ENCODE peak calls at places on chromosomes 3 and 15, in seven cellular contexts. S is neuronal stem cell, Z is IMR-90, V is H9, G is H1, N is trophoblast cell, I is mesenchymal stem cell. J is an unnamed sample.

GRCh38 chr3:197749315-197749600 is 425 bp upstream of the FYTTD1 start:
- DNase-seq in S (no peak), Z (peak; percentile 76), V (peak; percentile 73), G (no peak), N (peak; percentile 43), I (peak; percentile 70), J (peak; percentile 65)

GRCh38 chr3:52494446-52494845 is 692 bp upstream of the STAB1 start:
- DNase-seq in S (no peak), Z (no peak), V (no peak), G (no peak), N (no peak), I (no peak), J (peak; percentile 10)

GRCh38 chr3:89419647-89420141 is 312.3 kb downstream of the EPHA3 start:
- DNase-seq in S (no peak), Z (no peak), V (no peak), G (no peak), N (no peak), I (no peak), J (no peak)

GRCh38 chr3:191775451-191776233 is 314.7 kb downstream of the PYDC2 start:
- DNase-seq in S (no peak), Z (no peak), V (no peak), G (no peak), N (peak; percentile 53), I (peak; percentile 51), J (peak; percentile 62)

GRCh38 chr15:44663410-44664272 is at the start of gene SPG11:
- DNase-seq in S (peak; percentile 95), Z (peak; percentile 97), V (peak; percentile 99), G (peak; percentile 98), N (peak; percentile 99), I (peak; percentile 97), J (peak; percentile 99)

GRCh38 chr3:123147754-123148535 is 53.8 kb upstream of the SEC22A start:
- DNase-seq in S (no peak), Z (no peak), V (no peak), G (no peak), N (no peak), I (no peak), J (no peak)

GRCh38 chr3:11335056-11335608 is 62.9 kb downstream of the ATG7 start:
- DNase-seq in S (peak; percentile 17), Z (peak; percentile 81), V (no peak), G (no peak), N (peak; percentile 37), I (peak; percentile 75), J (peak; percentile 62)

GRCh38 chr3:52860424-52860768 is 25.6 kb upstream of the MUSTN1 start:
- DNase-seq in S (no peak), Z (no peak), V (no peak), G (no peak), N (no peak), I (no peak), J (no peak)

GRCh38 chr15:79943820-79944219 is 27.2 kb downstream of the BCL2A1 start:
- DNase-seq in S (no peak), Z (peak; percentile 92), V (no peak), G (no peak), N (no peak), I (peak; percentile 77), J (no peak)

GRCh38 chr15:76190070-76190564 is 121.2 kb downstream of the ETFA start:
- DNase-seq in S (no peak), Z (no peak), V (no peak), G (no peak), N (no peak), I (no peak), J (no peak)

GRCh38 chr15:76185716-76186115 is 125.6 kb downstream of the ETFA start:
- DNase-seq in S (peak; percentile 33), Z (peak; percentile 75), V (peak; percentile 77), G (peak; percentile 65), N (peak; percentile 57), I (peak; percentile 77), J (peak; percentile 92)

GRCh38 chr15:76184640-76185020 is 124.8 kb downstream of the TMEM266 start:
- DNase-seq in S (no peak), Z (no peak), V (no peak), G (no peak), N (peak; percentile 75), I (no peak), J (no peak)

GRCh38 chr15:76189106-76189505 is 122.2 kb downstream of the ETFA start:
- DNase-seq in S (no peak), Z (no peak), V (no peak), G (no peak), N (no peak), I (no peak), J (no peak)

DNA sequence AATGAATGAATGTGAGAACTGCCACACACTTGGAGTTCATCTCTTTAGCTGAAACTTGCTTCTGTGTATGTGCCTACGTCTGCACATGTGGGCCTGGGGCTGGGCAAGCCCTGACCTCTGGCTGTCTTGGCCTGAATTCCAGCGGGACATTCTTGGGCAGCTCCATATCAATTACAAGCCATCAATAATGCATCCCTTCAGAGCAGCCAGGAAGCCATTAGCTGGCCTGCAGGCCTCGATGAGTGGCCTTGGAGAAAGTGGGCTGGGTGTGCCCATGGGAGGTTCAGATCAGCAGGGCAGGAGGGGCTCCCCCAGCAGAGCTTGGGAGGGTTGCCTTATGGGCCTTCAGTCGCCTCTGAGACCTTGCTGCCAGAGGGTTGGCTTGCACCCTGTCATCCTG is 124.1 kb downstream of the ETFA start:
- DNase-seq in S (no peak), Z (no peak), V (no peak), G (no peak), N (no peak), I (no peak), J (no peak)
- H2BK5ac ChIP-seq in S (peak overlapping the region; percentile 32), Z (no peak overlapping the region), V (no peak overlapping the region), G (no peak overlapping the region), N (no peak overlapping the region), I (no peak overlapping the region), J (no peak overlapping the region)

DNA sequence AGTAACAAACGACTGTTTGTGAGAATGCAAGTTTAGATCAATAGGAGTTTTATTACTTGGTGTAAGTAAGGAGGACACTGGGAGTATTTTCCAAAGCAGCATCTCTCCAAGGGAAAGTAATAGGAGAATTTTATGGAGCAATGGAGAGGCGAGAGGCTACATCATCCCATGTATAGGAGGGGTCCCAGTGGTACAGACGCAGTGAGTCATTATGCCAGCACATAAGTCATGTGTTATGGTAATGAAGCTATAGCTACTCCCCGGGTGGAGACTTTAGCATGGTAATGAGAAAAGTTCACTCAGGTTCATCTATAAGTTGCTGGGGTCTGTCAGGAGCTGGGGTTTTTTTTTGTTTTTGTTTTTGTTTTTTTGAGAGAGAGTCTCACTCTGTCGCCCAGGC is 29.5 kb upstream of the ZNF445 start:
- DNase-seq in S (no peak), Z (no peak), V (no peak), G (no peak), N (peak; percentile 33), I (no peak), J (peak; percentile 13)
- H2BK5ac ChIP-seq in S (no peak overlapping the region), Z (no peak overlapping the region), V (no peak overlapping the region), G (no peak overlapping the region), N (no peak overlapping the region), I (no peak overlapping the region), J (no peak overlapping the region)

DNA sequence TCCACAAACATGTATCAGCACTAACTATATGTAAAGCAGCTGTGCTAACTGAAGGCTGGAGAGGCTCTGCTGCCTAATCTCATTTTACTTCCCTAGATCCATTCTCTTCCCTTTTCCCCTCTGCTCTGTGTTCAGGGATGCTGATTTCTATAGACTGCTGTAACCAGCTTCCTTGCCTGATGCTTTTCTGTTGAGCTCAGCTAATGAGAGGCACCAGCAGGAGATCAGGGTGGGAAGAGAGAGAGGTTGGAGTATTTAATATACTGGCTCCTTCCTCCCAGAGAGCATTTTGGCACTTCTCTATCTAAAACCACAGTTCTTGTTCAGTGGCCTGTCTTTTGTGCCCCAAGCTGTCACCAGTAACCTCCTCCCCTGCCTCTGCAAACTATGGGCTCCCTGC is 69.6 kb downstream of the CADPS start:
- DNase-seq in S (peak; percentile 27), Z (no peak), V (no peak), G (no peak), N (no peak), I (no peak), J (peak; percentile 39)
- H2BK5ac ChIP-seq in S (no peak overlapping the region), Z (no peak overlapping the region), V (no peak overlapping the region), G (no peak overlapping the region), N (no peak overlapping the region), I (no peak overlapping the region), J (no peak overlapping the region)

GRCh38 chr3:131444180-131444579 is 58.6 kb downstream of the MRPL3 start:
- DNase-seq in S (no peak), Z (no peak), V (no peak), G (no peak), N (no peak), I (no peak), J (no peak)
- H2BK5ac ChIP-seq in S (no peak overlapping the region), Z (no peak overlapping the region), V (no peak overlapping the region), G (no peak overlapping the region), N (no peak overlapping the region), I (no peak overlapping the region), J (no peak overlapping the region)

DNA sequence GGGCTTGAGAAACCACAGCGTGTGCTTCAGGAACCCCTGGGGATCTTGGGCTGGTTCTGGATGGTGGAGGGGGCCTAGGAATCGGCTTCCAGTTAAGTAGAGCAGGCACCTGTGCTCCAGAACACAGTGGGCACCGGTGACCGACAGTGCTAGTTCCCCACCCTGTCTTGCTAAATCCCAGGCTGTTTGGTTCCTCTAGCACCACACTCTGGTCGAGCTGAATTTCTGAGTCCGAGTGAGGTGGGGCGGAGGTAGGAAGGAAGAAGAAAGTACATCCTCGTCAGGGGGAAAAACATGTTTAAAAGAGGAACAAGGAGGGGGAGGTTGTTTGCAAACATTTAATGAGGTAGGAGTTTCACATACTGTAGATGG is 29.1 kb downstream of the SLC6A6 start:
- DNase-seq in S (no peak), Z (no peak), V (no peak), G (no peak), N (no peak), I (no peak), J (peak; percentile 58)
- H2BK5ac ChIP-seq in S (no peak overlapping the region), Z (peak overlapping the region; percentile 70), V (no peak overlapping the region), G (no peak overlapping the region), N (peak overlapping the region; percentile 70), I (no peak overlapping the region), J (no peak overlapping the region)

GRCh38 chr15:29528276-29528675 is 258.7 kb upstream of the NSMCE3 start:
- DNase-seq in S (no peak), Z (no peak), V (no peak), G (no peak), N (no peak), I (no peak), J (no peak)
- H2BK5ac ChIP-seq in S (no peak overlapping the region), Z (no peak overlapping the region), V (no peak overlapping the region), G (no peak overlapping the region), N (no peak overlapping the region), I (no peak overlapping the region), J (no peak overlapping the region)

GRCh38 chr3:141115752-141116541 is 64.8 kb downstream of the SPSB4 start:
- DNase-seq in S (no peak), Z (no peak), V (peak; percentile 6), G (no peak), N (no peak), I (peak; percentile 84), J (no peak)
- H2BK5ac ChIP-seq in S (no peak overlapping the region), Z (no peak overlapping the region), V (no peak overlapping the region), G (no peak overlapping the region), N (no peak overlapping the region), I (no peak overlapping the region), J (no peak overlapping the region)

GRCh38 chr3:60696559-60697125 is 554.6 kb downstream of the FHIT start:
- DNase-seq in S (no peak), Z (no peak), V (no peak), G (no peak), N (no peak), I (peak; percentile 4), J (no peak)
- H2BK5ac ChIP-seq in S (no peak overlapping the region), Z (no peak overlapping the region), V (no peak overlapping the region), G (no peak overlapping the region), N (no peak overlapping the region), I (no peak overlapping the region), J (no peak overlapping the region)

GRCh38 chr3:24005669-24006068 is 60.6 kb downstream of the NR1D2 start:
- DNase-seq in S (no peak), Z (no peak), V (no peak), G (no peak), N (no peak), I (no peak), J (no peak)
- H2BK5ac ChIP-seq in S (no peak overlapping the region), Z (no peak overlapping the region), V (no peak overlapping the region), G (no peak overlapping the region), N (no peak overlapping the region), I (peak overlapping the region; percentile 19), J (no peak overlapping the region)

J was measured in mesendoderm.